ENCODE peak calls at places on chromosomes 11 and 22, in six cellular contexts. N is transverse colon, R is mammary epithelial cell, D is hepatocyte, C is colonic mucosa, O is PC-3. S is an unnamed sample. For H3K9me3 and H3K4me1, the result is how much of the 10 kb centered on the place peaks cover.

GRCh38 chr11:66070604-66071325 is 693 bp downstream of the PACS1 start:
- DNase-seq in N (peak), R (peak), D (peak), C (peak), O (peak), S (no peak)

GRCh38 chr11:36751251-36751839 is 153.3 kb upstream of the RAG2 start:
- DNase-seq in N (no peak), R (no peak), D (peak), C (no peak), O (no peak), S (no peak)

GRCh38 chr11:3939651-3940190 is 84.3 kb downstream of the STIM1 start:
- DNase-seq in N (no peak), R (peak), D (no peak), C (no peak), O (no peak), S (no peak)

GRCh38 chr11:17385492-17385891 is 3.0 kb downstream of the KCNJ11 start:
- DNase-seq in N (no peak), R (no peak), D (no peak), C (no peak), O (no peak), S (no peak)

GRCh38 chr11:122103366-122103765 is 12.6 kb downstream of the BLID start:
- DNase-seq in N (no peak), R (peak), D (no peak), C (no peak), O (no peak), S (no peak)

GRCh38 chr11:95358516-95359322 is 127.7 kb upstream of the SESN3 start:
- DNase-seq in N (no peak), R (no peak), D (no peak), C (no peak), O (no peak), S (no peak)

GRCh38 chr11:73295996-73296318 is 12.1 kb upstream of the ARHGEF17 start:
- DNase-seq in N (no peak), R (no peak), D (no peak), C (no peak), O (no peak), S (no peak)

GRCh38 chr11:77325159-77325558 is 23.7 kb upstream of the GDPD4 start:
- DNase-seq in N (no peak), R (no peak), D (no peak), C (no peak), O (no peak), S (no peak)

GRCh38 chr11:126512741-126513715 is 157.5 kb downstream of the ST3GAL4 start:
- DNase-seq in N (no peak), R (no peak), D (no peak), C (no peak), O (no peak), S (no peak)

GRCh38 chr11:41065432-41065831 is 394.0 kb downstream of the LRRC4C start:
- DNase-seq in N (no peak), R (no peak), D (no peak), C (no peak), O (no peak), S (no peak)

GRCh38 chr11:103924166-103925013 is 112.0 kb upstream of the DDI1 start:
- DNase-seq in N (no peak), R (no peak), D (no peak), C (no peak), O (no peak), S (no peak)

DNA sequence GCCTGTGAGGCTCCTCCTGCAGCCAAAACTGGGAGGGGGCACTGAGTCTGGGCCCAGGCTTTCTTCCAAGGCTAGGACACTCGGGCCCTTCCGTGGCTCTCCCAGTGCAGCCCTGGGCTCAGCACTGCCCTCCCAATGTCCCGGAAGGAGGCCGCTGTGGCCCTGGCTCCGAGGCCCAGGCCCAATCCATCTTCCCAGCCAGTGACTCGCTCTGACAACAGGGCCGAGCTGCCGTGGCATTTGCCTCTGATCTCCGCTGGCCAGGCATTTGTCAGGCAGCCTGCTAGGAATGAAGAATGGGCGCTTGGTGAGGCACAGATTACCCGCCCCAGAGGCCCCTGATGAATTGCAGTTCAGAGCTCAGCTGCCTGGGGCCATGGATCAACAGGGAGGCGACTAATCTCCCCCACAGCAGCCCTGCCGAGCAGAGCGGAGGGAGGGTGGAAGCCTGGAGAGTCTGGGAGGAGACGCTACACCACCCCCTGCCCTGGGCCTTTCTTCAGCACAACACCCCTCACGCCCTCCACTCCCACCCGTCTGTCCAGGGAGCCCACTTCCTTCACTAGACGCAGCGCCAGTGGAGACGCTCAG is 8.3 kb downstream of the FXYD2 start:
- DNase-seq in N (no peak), R (no peak), D (peak), C (no peak), O (peak), S (no peak)
- H3K27ac ChIP-seq in N (peak), R (no peak), D (peak), C (peak), O (no peak), S (peak)

GRCh38 chr11:54979375-54979774 is 272.7 kb downstream of the OR4A5 start:
- DNase-seq in N (no peak), R (no peak), D (no peak), C (no peak), O (no peak), S (no peak)
- H3K9me3 ChIP-seq in N (half or more), R (under half), D (under half), C (under half), O (half or more), S (under half)

GRCh38 chr22:45188779-45189178 is 25.1 kb downstream of the NUP50 start:
- DNase-seq in N (no peak), R (no peak), D (no peak), C (no peak), O (no peak), S (no peak)
- H3K4me1 ChIP-seq in N (under half), R (under half), D (under half), C (under half), O (under half), S (under half)

DNA sequence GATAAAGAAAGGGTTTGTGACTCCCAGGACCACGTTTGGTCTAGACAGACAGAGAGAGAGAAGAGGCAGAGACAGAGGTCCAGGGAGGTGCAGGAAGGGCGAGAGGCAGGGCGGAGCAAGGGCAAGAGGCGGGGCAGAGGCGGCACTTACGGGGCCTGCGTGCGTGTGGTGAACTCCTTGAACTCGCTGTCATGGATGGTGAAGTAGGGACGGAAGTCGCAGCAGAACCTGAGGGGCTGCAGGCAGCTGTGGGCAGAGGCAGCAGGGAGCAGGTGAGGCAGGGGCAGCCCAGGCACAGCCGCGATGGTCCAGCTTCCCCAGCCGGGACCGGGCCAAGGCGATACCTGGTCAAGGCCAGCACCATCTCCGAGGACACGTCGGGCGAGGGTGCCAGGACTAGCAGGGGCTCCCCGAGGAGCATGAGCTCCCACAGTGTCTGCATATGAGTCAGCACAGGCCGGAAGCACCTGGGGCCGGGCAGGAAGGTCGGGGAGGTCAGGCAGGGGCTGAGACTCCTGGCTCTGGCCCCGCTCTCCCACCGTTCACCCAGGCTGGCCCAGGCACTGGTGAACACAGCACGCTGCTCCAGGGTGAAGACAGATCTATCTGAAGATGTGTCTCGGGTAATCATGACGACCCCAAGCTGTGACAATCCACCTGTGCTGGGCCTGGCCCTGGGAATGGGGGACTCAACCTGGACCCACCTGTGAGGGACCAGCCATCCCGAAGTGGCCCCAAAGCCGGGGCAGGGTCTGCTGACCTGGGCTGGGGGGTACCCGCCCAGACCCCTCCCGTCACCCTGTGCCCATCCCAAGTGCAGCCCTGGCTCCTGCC is 7.2 kb upstream of the PLXNB2 start:
- DNase-seq in N (peak), R (no peak), D (peak), C (peak), O (no peak), S (peak)
- H3K27ac ChIP-seq in N (peak), R (no peak), D (no peak), C (no peak), O (no peak), S (peak)

GRCh38 chr11:70489276-70489675 is 90.9 kb downstream of the CTTN start:
- DNase-seq in N (no peak), R (no peak), D (no peak), C (no peak), O (no peak), S (no peak)
- H3K9me3 ChIP-seq in N (under half), R (under half), D (under half), C (under half), O (under half), S (under half)

DNA sequence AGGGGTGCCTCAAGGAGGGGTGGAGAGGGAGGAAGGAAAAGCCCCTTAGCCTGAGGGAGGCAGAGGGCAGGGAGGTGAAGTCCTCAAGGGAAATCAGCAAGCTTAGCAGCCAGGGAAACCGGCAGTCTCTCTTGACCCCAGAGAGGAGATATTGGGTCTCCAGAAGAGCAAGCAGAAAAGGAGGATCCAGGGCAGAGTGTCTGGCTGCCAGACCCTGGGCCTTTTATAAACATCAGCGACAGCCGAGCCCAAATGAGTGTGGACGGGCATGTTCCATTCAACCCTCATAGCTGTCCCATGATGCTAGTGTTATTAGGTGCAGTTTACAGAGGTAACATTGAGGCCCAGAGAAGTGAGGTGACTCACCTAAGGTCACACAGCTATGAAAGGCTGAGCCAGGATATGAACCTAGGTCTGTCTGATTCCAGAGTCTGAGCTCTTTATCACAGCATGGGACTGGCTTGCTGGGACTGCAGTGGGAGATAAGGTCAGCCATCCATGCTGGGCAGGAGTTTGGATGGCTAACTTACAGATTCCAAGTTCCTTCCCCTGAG is 9.3 kb downstream of the PRDM11 start:
- DNase-seq in N (no peak), R (no peak), D (no peak), C (no peak), O (no peak), S (no peak)
- H3K4me1 ChIP-seq in N (under half), R (under half), D (under half), C (under half), O (under half), S (under half)

DNA sequence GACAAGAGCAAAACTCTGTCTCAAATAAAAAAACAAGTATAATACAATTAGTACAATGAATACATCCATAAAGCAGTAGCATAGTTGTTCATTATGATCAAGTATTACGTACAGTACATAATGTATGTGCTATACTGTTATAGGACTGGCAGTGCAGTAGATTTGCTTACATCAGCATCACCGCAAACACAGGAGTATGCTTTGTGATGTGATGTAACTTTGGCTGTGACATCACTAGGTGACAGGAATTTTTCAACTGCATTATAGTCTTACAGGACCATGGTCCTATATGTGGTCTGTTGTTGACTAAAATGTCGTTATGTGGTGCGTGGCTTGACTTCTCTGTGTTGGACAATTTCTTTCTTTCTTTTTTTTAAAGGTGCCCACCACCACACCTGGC is 16.6 kb downstream of the TBC1D22A start:
- DNase-seq in N (no peak), R (no peak), D (no peak), C (no peak), O (no peak), S (no peak)
- H3K27ac ChIP-seq in N (no peak), R (no peak), D (no peak), C (no peak), O (no peak), S (no peak)

GRCh38 chr22:16815073-16815472 is 10.1 kb downstream of the XKR3 start:
- DNase-seq in N (no peak), R (no peak), D (no peak), C (no peak), O (no peak), S (no peak)

GRCh38 chr22:16819249-16819648 is 6.0 kb downstream of the XKR3 start:
- DNase-seq in N (no peak), R (no peak), D (no peak), C (no peak), O (no peak), S (no peak)

DNA sequence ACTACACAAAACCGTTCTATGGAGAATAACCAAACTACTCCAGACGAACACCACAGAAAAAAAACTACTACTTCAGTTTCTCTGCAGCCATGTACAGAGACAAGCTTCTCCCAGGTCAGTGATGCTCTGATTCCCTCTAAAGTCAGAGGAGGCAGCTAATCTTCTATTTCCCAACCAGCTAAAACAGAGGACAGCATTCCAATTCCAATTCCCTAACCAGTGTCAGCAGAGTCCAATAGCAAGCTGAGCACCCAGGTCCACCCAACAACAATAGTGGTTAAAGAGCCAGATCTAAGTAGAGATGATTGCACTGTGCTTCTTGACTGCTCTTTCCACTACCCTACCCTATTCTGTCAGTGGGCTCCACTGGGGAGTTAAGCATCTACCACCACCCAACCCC is 6.7 kb downstream of the XKR3 start:
- DNase-seq in N (no peak), R (no peak), D (no peak), C (no peak), O (no peak), S (no peak)
- H3K9me3 ChIP-seq in N (under half), R (under half), D (under half), C (under half), O (under half), S (under half)

S was measured in naive thymus-derived CD4-positive, alpha-beta T cell.